ENCODE peak calls at places on chromosomes 2 and 18, in seven cellular contexts. Q is H9, X is H1, B is IMR-90, I is neuronal stem cell, V is mesendoderm, N is mesenchymal stem cell. E is an unnamed sample. For H3K27me3, the result is how much of the 10 kb centered on the place peaks cover.

GRCh38 chr2:129193961-129194360 is 785.5 kb upstream of the RAB6C start:
- DNase-seq in X (no peak), B (no peak), V (peak), I (no peak), Q (peak), N (no peak), E (peak)

GRCh38 chr2:226798422-226799210 is 1.0 kb downstream of the IRS1 start:
- DNase-seq in V (peak), I (no peak), B (peak), N (peak), X (no peak), Q (peak), E (no peak)

GRCh38 chr2:47172922-47173695 is 18.0 kb upstream of the STPG4 start:
- DNase-seq in V (no peak), N (no peak), X (no peak), Q (no peak), I (no peak), B (no peak), E (peak)

GRCh38 chr2:31378389-31378788 is 36.2 kb downstream of the XDH start:
- DNase-seq in B (no peak), V (no peak), X (no peak), Q (no peak), N (no peak), I (no peak), E (no peak)

GRCh38 chr2:234772775-234773064 is 179.1 kb upstream of the SH3BP4 start:
- DNase-seq in N (no peak), I (no peak), X (no peak), Q (no peak), B (no peak), V (no peak), E (no peak)

GRCh38 chr18:43893001-43893637 is 615.8 kb upstream of the SYT4 start:
- DNase-seq in B (peak), V (no peak), X (no peak), N (peak), I (no peak), Q (no peak), E (no peak)

GRCh38 chr2:36287363-36288275 is 68.0 kb upstream of the CRIM1 start:
- DNase-seq in B (peak), V (no peak), N (peak), I (no peak), Q (no peak), X (no peak), E (no peak)

GRCh38 chr2:124318913-124319312 is 293.8 kb downstream of the CNTNAP5 start:
- DNase-seq in V (no peak), X (no peak), B (no peak), Q (no peak), N (no peak), I (no peak), E (no peak)

GRCh38 chr2:46695283-46695682 is 215.9 kb downstream of the TMEM247 start:
- DNase-seq in I (no peak), B (no peak), N (no peak), Q (no peak), V (no peak), X (no peak), E (no peak)

GRCh38 chr2:102070058-102070642 is 72.4 kb upstream of the IL1R1 start:
- DNase-seq in B (peak), V (no peak), N (peak), Q (no peak), X (no peak), I (no peak), E (no peak)

GRCh38 chr2:83594841-83595720 is 864.0 kb downstream of the SUCLG1 start:
- DNase-seq in Q (no peak), V (no peak), N (no peak), I (no peak), X (no peak), B (no peak), E (peak)

GRCh38 chr2:70954886-70955285 is 19.2 kb downstream of the ATP6V1B1 start:
- DNase-seq in N (no peak), I (no peak), Q (peak), B (no peak), X (no peak), V (no peak), E (no peak)

DNA sequence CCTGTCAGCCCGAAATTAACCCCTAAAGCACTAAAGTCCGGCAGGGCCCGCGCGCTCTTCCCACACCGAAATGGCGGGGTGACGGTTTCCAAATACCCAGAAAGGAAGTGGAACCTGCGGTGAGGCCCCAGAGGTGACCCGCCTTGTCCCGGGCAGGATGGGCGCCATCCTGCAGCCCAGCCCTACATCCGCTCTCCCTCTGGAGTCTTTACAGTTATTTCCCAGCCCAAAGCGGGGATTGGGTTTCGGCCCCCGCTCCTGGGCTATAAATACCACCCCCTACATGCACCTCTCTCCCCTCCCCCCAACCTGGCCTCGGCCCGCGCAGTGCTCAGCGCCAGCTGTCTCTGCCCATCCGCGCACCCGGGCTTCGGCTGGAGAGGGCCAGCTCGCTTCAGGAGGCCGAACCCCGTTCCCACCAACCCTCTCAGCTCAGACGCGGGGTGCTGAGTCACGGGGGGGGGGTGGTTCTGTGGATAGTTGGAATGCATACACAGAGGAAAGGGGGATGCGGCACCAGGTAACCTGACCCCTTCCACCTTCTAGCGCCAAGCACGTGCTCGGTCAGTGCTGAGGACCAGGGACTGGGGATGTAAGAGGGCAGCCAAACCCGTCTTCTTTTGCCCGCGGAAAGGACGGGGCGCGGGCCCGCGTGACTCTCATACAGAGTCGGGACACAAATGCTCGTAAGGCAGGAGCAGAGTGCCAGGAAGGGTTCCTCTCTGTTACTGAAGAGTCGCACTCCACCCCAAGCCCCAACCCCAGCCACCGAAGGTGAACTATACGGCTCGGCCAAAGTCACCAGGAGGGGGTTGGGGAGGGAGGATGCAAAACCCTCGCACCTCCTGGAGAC is at the start of gene TUBA4B:
- DNase-seq in B (peak), N (peak), X (no peak), Q (peak), V (peak), I (no peak), E (no peak)
- H3K27me3 ChIP-seq in B (under half), N (under half), X (under half), Q (under half), V (under half), I (half or more), E (under half)

GRCh38 chr2:32624813-32625212 is 3.0 kb upstream of the TTC27 start:
- DNase-seq in I (no peak), B (no peak), N (no peak), Q (no peak), V (no peak), X (no peak), E (no peak)
- H2BK120ac ChIP-seq in I (no peak), B (no peak), N (no peak), Q (no peak), V (no peak), X (no peak), E (no peak)

DNA sequence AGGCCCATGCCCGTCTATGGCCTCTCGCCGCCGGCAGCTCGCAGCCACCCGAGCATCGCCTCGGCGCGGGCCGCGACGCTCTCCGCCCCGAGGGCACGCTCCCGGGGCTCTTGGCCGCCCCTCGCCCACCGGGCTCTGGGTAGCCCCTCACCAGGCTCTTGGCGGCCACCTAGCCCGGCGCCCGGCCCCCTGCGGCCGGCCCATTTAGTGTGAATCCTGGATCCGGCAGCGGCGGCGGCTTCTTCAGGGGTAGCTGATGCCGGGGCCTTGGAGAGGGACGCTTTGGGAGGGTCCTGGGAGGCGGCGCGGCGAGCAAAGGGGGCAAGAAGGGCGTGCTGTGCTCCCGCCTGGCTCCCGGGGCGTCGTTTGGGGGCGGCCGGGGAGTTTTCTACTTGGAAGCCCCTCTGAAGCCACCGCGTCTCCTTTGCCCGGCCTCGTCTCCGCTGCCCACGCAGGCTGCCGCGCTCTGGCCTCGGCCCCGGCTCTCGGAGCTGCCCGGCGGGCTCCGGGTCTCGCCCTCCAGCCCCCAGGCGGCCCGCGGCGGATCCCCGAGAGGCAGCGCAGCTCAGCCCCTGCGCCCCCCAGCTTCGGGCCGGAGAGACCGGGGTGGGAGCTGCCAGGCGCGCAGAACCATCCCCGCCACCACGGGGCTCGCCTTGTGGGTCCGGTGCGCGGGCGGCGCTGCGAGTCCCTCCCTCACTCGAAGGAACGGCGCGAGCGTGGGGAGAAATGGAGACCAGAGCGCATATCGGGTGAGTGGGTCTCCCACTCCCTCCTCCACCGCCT is 521 bp downstream of the PIEZO2 start:
- DNase-seq in X (no peak), I (peak), V (peak), B (no peak), N (peak), Q (peak), E (no peak)
- H3K27me3 ChIP-seq in X (under half), I (under half), V (under half), B (under half), N (under half), Q (under half), E (under half)

GRCh38 chr18:62877448-62878221 is 162.3 kb downstream of the PHLPP1 start:
- DNase-seq in I (peak), V (peak), X (peak), Q (peak), B (peak), N (peak), E (no peak)

GRCh38 chr18:62880034-62880433 is 164.7 kb downstream of the PHLPP1 start:
- DNase-seq in I (no peak), X (no peak), Q (no peak), V (no peak), B (no peak), N (no peak), E (no peak)

GRCh38 chr18:62876106-62876505 is 160.8 kb downstream of the PHLPP1 start:
- DNase-seq in N (no peak), B (no peak), I (no peak), X (no peak), V (no peak), Q (no peak), E (no peak)

GRCh38 chr18:62876828-62877227 is 161.5 kb downstream of the PHLPP1 start:
- DNase-seq in Q (no peak), V (no peak), I (peak), N (no peak), X (no peak), B (no peak), E (no peak)

GRCh38 chr18:62878305-62878704 is 163.0 kb downstream of the PHLPP1 start:
- DNase-seq in B (no peak), Q (no peak), I (no peak), N (no peak), V (peak), X (no peak), E (no peak)
- H2BK120ac ChIP-seq in B (peak), Q (no peak), I (no peak), N (no peak), V (no peak), X (no peak), E (no peak)

GRCh38 chr18:12121175-12122095 is 27.8 kb downstream of the ANKRD62 start:
- DNase-seq in V (peak), X (no peak), N (peak), I (no peak), Q (peak), B (peak), E (peak)
- H3K27me3 ChIP-seq in V (under half), X (under half), N (under half), I (under half), Q (under half), B (under half), E (under half)

GRCh38 chr18:53883771-53884170 is 340.7 kb downstream of the MBD2 start:
- DNase-seq in V (no peak), N (no peak), Q (no peak), I (no peak), B (no peak), X (no peak), E (no peak)
- H2BK120ac ChIP-seq in V (no peak), N (no peak), Q (no peak), I (no peak), B (no peak), X (no peak), E (no peak)

GRCh38 chr18:77251730-77252050 is 2.0 kb downstream of the GALR1 start:
- DNase-seq in V (peak), I (peak), X (no peak), N (no peak), Q (no peak), B (no peak), E (no peak)
- H3K27me3 ChIP-seq in V (under half), I (under half), X (half or more), N (half or more), Q (under half), B (under half), E (under half)

GRCh38 chr18:62914868-62915267 is 199.5 kb downstream of the PHLPP1 start:
- DNase-seq in I (no peak), Q (no peak), X (no peak), B (no peak), V (no peak), N (no peak), E (no peak)

GRCh38 chr18:62918361-62918760 is 203.0 kb downstream of the PHLPP1 start:
- DNase-seq in I (no peak), V (peak), B (no peak), X (no peak), Q (no peak), N (no peak), E (no peak)

GRCh38 chr18:62912885-62913284 is 197.5 kb downstream of the PHLPP1 start:
- DNase-seq in X (no peak), B (no peak), I (no peak), Q (no peak), N (no peak), V (no peak), E (no peak)
- H2BK120ac ChIP-seq in X (no peak), B (no peak), I (no peak), Q (no peak), N (no peak), V (no peak), E (no peak)

DNA sequence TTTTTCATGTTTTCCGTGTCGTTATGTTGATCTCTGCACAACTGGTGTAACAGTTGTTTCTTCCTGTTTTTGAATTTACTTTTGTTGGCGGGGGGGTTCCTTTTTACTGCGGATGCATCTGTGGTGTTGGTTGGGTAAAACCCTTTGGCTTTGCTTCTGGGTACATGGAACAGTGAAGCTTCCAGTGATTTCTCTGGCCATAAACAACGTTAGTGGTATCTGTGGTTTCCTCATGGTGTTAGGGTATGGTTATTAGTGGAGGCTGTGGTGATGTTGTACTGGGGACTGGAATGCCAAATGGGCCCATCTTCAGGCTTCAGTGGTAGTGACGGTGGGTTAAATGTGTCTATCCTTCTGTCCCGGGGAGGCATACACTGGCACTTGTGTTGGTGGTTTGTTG is 285.4 kb upstream of the ZNF804A start:
- DNase-seq in X (no peak), V (no peak), I (no peak), N (no peak), Q (no peak), B (no peak), E (no peak)
- H3K27me3 ChIP-seq in X (under half), V (under half), I (under half), N (under half), Q (under half), B (under half), E (under half)

GRCh38 chr2:61967262-61967661 is 61.8 kb downstream of the COMMD1 start:
- DNase-seq in I (no peak), Q (no peak), V (no peak), X (no peak), B (peak), N (peak), E (no peak)

GRCh38 chr2:61961231-61961901 is 55.9 kb downstream of the COMMD1 start:
- DNase-seq in I (no peak), Q (no peak), B (no peak), X (no peak), V (no peak), N (no peak), E (no peak)

GRCh38 chr2:61959381-61960293 is 54.2 kb downstream of the COMMD1 start:
- DNase-seq in N (no peak), Q (no peak), X (no peak), I (no peak), B (no peak), V (no peak), E (no peak)

GRCh38 chr2:61966087-61966727 is 60.7 kb downstream of the COMMD1 start:
- DNase-seq in X (no peak), B (no peak), Q (no peak), V (no peak), N (no peak), I (no peak), E (no peak)

GRCh38 chr2:61962095-61962984 is 56.9 kb downstream of the COMMD1 start:
- DNase-seq in Q (no peak), N (peak), X (no peak), I (no peak), V (peak), B (peak), E (no peak)
- H2BK120ac ChIP-seq in Q (no peak), N (no peak), X (no peak), I (no peak), V (no peak), B (peak), E (peak)

E was measured in trophoblast cell.